ENCODE peak calls at places on chromosomes 6 and 20, in eight cellular contexts. I is nephron progenitor cell; W is fibroblast of lung; L is CD8-positive, alpha-beta T cell; F is endothelial cell; J is HL-60; P is body of pancreas; H is fibroblast of pulmonary artery. X is an unnamed sample.

GRCh38 chr6:130019796-130020105 is 1.4 kb downstream of the L3MBTL3 start:
- DNase-seq in I (no peak), W (no peak), L (no peak), F (peak), J (no peak), P (no peak), H (no peak), X (no peak)

GRCh38 chr6:166855416-166855815 is 100.9 kb downstream of the RNASET2 start:
- DNase-seq in I (no peak), W (no peak), L (no peak), F (no peak), J (peak), P (no peak), H (no peak), X (no peak)

GRCh38 chr20:24961384-24962181 is 12.5 kb downstream of the CST7 start:
- DNase-seq in I (no peak), W (no peak), L (no peak), F (no peak), J (no peak), P (no peak), H (no peak), X (no peak)

GRCh38 chr6:10555625-10556309 is 34.6 kb downstream of the GCNT2 start:
- DNase-seq in I (peak), W (peak), L (no peak), F (peak), J (no peak), P (peak), H (peak), X (no peak)

GRCh38 chr20:17612287-17612974 is 42.6 kb downstream of the DSTN start:
- DNase-seq in I (no peak), W (peak), L (peak), F (no peak), J (no peak), P (no peak), H (peak), X (no peak)

GRCh38 chr6:152642578-152643375 is 5.6 kb upstream of the SYNE1 start:
- DNase-seq in I (peak), W (peak), L (peak), F (peak), J (peak), P (peak), H (peak), X (peak)

GRCh38 chr6:105601541-105602174 is 198.8 kb upstream of the PREP start:
- DNase-seq in I (no peak), W (peak), L (no peak), F (no peak), J (peak), P (peak), H (peak), X (no peak)

GRCh38 chr6:11222385-11223277 is 9.8 kb downstream of the NEDD9 start:
- DNase-seq in I (no peak), W (no peak), L (no peak), F (no peak), J (no peak), P (no peak), H (peak), X (no peak)

GRCh38 chr6:129006685-129007514 is 124.0 kb downstream of the LAMA2 start:
- DNase-seq in I (no peak), W (no peak), L (no peak), F (peak), J (no peak), P (no peak), H (peak), X (no peak)

GRCh38 chr20:20480689-20481088 is 112.8 kb downstream of the INSM1 start:
- DNase-seq in I (no peak), W (peak), L (no peak), F (no peak), J (peak), P (no peak), H (peak), X (no peak)

GRCh38 chr6:123804771-123805540 is 1.3 kb downstream of the NKAIN2 start:
- DNase-seq in I (no peak), W (no peak), L (no peak), F (no peak), J (no peak), P (no peak), H (no peak), X (no peak)

GRCh38 chr6:112683926-112684325 is 336.8 kb downstream of the RFPL4B start:
- DNase-seq in I (no peak), W (peak), L (no peak), F (no peak), J (no peak), P (no peak), H (peak), X (no peak)

GRCh38 chr6:137868721-137869631 is 1.9 kb downstream of the TNFAIP3 start:
- DNase-seq in I (no peak), W (no peak), L (no peak), F (no peak), J (no peak), P (no peak), H (no peak), X (peak)

GRCh38 chr6:11613858-11614257 is 76.3 kb downstream of the TMEM170B start:
- DNase-seq in I (no peak), W (peak), L (no peak), F (no peak), J (no peak), P (no peak), H (peak), X (no peak)

GRCh38 chr20:61835791-61836350 is 229.8 kb downstream of the TAF4 start:
- DNase-seq in I (no peak), W (no peak), L (no peak), F (no peak), J (no peak), P (no peak), H (no peak), X (no peak)

GRCh38 chr6:69957990-69958559 is 91.7 kb downstream of the COL19A1 start:
- DNase-seq in I (no peak), W (peak), L (no peak), F (no peak), J (no peak), P (no peak), H (peak), X (no peak)

GRCh38 chr6:109290143-109290931 is 91.9 kb downstream of the CD164 start:
- DNase-seq in I (no peak), W (no peak), L (no peak), F (no peak), J (no peak), P (no peak), H (no peak), X (no peak)

GRCh38 chr6:23180504-23181293 is 611.3 kb downstream of the HDGFL1 start:
- DNase-seq in I (no peak), W (peak), L (no peak), F (no peak), J (no peak), P (peak), H (peak), X (no peak)

GRCh38 chr6:108570518-108570917 is 9.8 kb downstream of the FOXO3 start:
- DNase-seq in I (no peak), W (no peak), L (no peak), F (no peak), J (no peak), P (no peak), H (no peak), X (no peak)

GRCh38 chr20:44126445-44126844 is 60.5 kb downstream of the JPH2 start:
- DNase-seq in I (no peak), W (no peak), L (no peak), F (no peak), J (no peak), P (no peak), H (no peak), X (no peak)

GRCh38 chr20:49989234-49990065 is 6.7 kb downstream of the SNAI1 start:
- DNase-seq in I (peak), W (peak), L (no peak), F (peak), J (no peak), P (peak), H (peak), X (no peak)

GRCh38 chr6:147906361-147906760 is 397.9 kb downstream of the SAMD5 start:
- DNase-seq in I (no peak), W (peak), L (no peak), F (no peak), J (no peak), P (no peak), H (no peak), X (no peak)

GRCh38 chr6:108247965-108248536 is 12.8 kb downstream of the SNX3 start:
- DNase-seq in I (no peak), W (no peak), L (no peak), F (no peak), J (no peak), P (no peak), H (no peak), X (no peak)

GRCh38 chr6:13575377-13575775 is 975 bp downstream of the SIRT5 start:
- DNase-seq in I (no peak), W (no peak), L (peak), F (no peak), J (no peak), P (no peak), H (no peak), X (peak)

GRCh38 chr6:133377219-133377618 is 136.1 kb downstream of the EYA4 start:
- DNase-seq in I (no peak), W (no peak), L (no peak), F (no peak), J (no peak), P (no peak), H (no peak), X (no peak)

GRCh38 chr6:18327621-18328548 is 59.3 kb upstream of the RNF144B start:
- DNase-seq in I (no peak), W (no peak), L (no peak), F (no peak), J (no peak), P (peak), H (peak), X (no peak)

GRCh38 chr20:44324343-44324742 is 12.5 kb upstream of the R3HDML start:
- DNase-seq in I (no peak), W (no peak), L (no peak), F (no peak), J (no peak), P (no peak), H (no peak), X (no peak)

GRCh38 chr6:133559926-133560325 is 318.8 kb downstream of the EYA4 start:
- DNase-seq in I (no peak), W (no peak), L (no peak), F (no peak), J (no peak), P (no peak), H (no peak), X (no peak)

GRCh38 chr6:2989332-2990178 is 10.1 kb upstream of the NQO2 start:
- DNase-seq in I (peak), W (peak), L (peak), F (peak), J (peak), P (peak), H (peak), X (peak)

GRCh38 chr20:931401-931800 is 15.3 kb upstream of the ANGPT4 start:
- DNase-seq in I (no peak), W (no peak), L (no peak), F (no peak), J (no peak), P (no peak), H (no peak), X (no peak)

GRCh38 chr6:110720066-110720465 is 95.2 kb downstream of the CDK19 start:
- DNase-seq in I (no peak), W (no peak), L (no peak), F (no peak), J (no peak), P (no peak), H (no peak), X (no peak)

GRCh38 chr20:44173116-44173515 is 13.9 kb downstream of the JPH2 start:
- DNase-seq in I (no peak), W (no peak), L (no peak), F (no peak), J (no peak), P (no peak), H (no peak), X (no peak)

GRCh38 chr6:115932481-115932880 is 128.2 kb downstream of the FRK start:
- DNase-seq in I (no peak), W (peak), L (no peak), F (no peak), J (no peak), P (no peak), H (no peak), X (no peak)

GRCh38 chr20:35511814-35512420 is 17.5 kb downstream of the C20orf173 start:
- DNase-seq in I (no peak), W (peak), L (no peak), F (peak), J (no peak), P (no peak), H (peak), X (peak)

GRCh38 chr6:117188627-117189201 is 76.6 kb upstream of the VGLL2 start:
- DNase-seq in I (no peak), W (no peak), L (no peak), F (no peak), J (no peak), P (no peak), H (no peak), X (no peak)

GRCh38 chr6:7119272-7119801 is 11.6 kb downstream of the RREB1 start:
- DNase-seq in I (no peak), W (no peak), L (no peak), F (no peak), J (no peak), P (no peak), H (no peak), X (no peak)

GRCh38 chr6:43860285-43860684 is 90.3 kb downstream of the VEGFA start:
- DNase-seq in I (no peak), W (peak), L (no peak), F (no peak), J (no peak), P (peak), H (no peak), X (no peak)

GRCh38 chr6:32692019-32692418 is 25.6 kb upstream of the HLA-DQB1 start:
- DNase-seq in I (peak), W (no peak), L (peak), F (peak), J (no peak), P (peak), H (peak), X (peak)
- TF ChIP-seq CTCF in I (peak), W (no peak), L (peak), F (no peak), J (no peak), P (no peak), H (peak), X (peak)

GRCh38 chr6:158783851-158784250 is 35.3 kb downstream of the EZR start:
- DNase-seq in I (no peak), W (no peak), L (peak), F (no peak), J (no peak), P (no peak), H (no peak), X (no peak)

GRCh38 chr6:158783167-158783450 is 36.1 kb downstream of the EZR start:
- DNase-seq in I (no peak), W (no peak), L (peak), F (no peak), J (no peak), P (no peak), H (no peak), X (no peak)

GRCh38 chr6:158780963-158781691 is 38.0 kb downstream of the EZR start:
- DNase-seq in I (no peak), W (no peak), L (no peak), F (no peak), J (no peak), P (peak), H (no peak), X (no peak)

GRCh38 chr6:158781692-158782373 is 37.3 kb downstream of the EZR start:
- DNase-seq in I (no peak), W (no peak), L (peak), F (no peak), J (no peak), P (no peak), H (no peak), X (no peak)

DNA sequence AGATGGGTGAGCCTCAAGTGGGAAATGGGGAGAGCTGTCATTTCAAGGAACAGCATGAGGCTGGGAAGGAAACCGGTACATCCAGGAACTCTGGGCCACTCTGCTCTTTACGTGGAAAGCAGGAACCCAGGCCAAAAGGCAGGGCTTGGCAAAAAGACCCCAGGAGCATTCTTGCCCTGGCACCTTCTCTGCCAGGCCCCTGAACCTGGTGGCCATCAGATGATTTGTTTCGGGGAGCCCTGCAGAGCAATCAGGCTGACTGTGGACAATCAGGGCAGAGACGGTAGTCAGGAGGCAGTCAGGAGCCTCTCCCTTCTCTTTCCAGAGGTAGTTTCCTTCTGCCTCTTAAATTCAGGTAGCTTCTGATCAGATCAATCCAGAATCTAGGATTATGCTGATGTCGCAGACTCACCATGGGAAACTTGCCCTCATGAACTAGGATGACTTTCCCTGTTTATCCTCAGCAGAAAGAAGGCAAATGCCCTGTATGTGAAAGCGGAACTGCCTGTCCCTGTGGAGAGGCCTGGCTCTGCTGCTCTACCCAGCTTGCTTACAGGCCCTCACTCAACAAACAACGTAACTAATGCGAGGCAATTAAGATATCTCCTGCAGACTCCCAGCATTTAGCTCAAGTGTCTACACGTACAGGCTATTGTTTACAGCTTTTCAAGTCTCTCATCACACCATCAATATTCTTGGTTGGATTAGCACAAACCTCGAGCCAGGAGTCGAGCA is 36.6 kb downstream of the EZR start:
- DNase-seq in I (no peak), W (no peak), L (peak), F (no peak), J (no peak), P (no peak), H (no peak), X (no peak)
- TF ChIP-seq CTCF in I (no peak), W (no peak), L (no peak), F (no peak), J (no peak), P (no peak), H (no peak), X (no peak)

GRCh38 chr6:34246249-34246562 is 2.6 kb downstream of the SMIM29 start:
- DNase-seq in I (no peak), W (no peak), L (no peak), F (no peak), J (no peak), P (no peak), H (no peak), X (no peak)

GRCh38 chr6:34243131-34243771 is 5.6 kb downstream of the SMIM29 start:
- DNase-seq in I (no peak), W (peak), L (no peak), F (no peak), J (no peak), P (no peak), H (peak), X (no peak)

GRCh38 chr6:34246563-34247391 is 2.0 kb downstream of the SMIM29 start:
- DNase-seq in I (peak), W (no peak), L (peak), F (peak), J (no peak), P (no peak), H (no peak), X (peak)

GRCh38 chr6:34242252-34243130 is 5.8 kb downstream of the HMGA1 start:
- DNase-seq in I (no peak), W (no peak), L (no peak), F (no peak), J (no peak), P (no peak), H (no peak), X (no peak)

DNA sequence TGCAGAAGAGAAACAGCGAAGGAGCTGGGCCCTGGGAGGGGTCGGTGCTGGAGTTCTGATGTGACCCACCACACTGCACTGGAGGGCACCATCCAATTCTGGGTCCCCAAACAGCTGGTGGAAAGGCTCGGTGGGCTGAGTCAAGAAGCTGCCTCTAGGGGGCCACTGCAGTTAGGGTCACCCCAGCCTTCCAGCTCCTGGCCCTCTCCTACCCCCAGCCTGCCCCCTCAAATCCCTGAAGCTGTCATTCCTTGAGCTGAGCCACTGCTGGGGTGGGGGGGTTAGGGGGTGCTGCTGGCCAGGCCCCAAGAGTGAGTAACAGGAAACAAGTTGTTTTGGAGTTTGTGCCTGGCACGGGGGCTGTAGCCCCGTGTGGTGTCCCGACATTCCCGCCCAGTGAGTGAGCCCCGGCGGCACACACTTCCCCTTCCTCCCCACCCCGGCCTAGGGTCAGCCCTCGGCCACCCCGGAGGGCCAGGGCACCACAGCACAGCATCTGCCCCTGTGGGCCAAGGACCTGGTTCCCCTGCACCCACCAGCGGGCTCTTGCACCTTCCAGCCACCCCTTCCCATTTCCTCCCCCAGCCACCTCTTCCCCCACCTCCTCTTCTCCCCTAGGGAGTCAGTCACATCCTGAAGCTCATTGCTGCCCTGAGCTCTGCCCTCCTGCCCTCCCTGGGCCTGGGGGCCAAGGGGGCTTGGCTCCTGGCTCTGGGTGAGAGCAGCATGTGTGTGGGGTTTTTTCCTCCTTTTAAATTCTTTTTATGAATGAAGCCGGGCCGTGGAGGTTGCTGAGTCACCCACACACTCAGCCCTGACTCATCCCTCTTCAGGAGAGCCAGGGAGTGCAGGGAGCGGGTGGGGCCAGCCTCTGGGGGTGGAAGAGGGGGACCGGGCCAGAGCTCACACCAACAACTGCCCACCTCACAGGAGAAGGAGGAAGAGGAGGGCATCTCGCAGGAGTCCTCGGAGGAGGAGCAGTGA is 4.6 kb downstream of the SMIM29 start:
- DNase-seq in I (no peak), W (peak), L (peak), F (no peak), J (no peak), P (peak), H (peak), X (no peak)
- TF ChIP-seq CTCF in I (peak), W (peak), L (no peak), F (peak), J (peak), P (no peak), H (peak), X (peak)

DNA sequence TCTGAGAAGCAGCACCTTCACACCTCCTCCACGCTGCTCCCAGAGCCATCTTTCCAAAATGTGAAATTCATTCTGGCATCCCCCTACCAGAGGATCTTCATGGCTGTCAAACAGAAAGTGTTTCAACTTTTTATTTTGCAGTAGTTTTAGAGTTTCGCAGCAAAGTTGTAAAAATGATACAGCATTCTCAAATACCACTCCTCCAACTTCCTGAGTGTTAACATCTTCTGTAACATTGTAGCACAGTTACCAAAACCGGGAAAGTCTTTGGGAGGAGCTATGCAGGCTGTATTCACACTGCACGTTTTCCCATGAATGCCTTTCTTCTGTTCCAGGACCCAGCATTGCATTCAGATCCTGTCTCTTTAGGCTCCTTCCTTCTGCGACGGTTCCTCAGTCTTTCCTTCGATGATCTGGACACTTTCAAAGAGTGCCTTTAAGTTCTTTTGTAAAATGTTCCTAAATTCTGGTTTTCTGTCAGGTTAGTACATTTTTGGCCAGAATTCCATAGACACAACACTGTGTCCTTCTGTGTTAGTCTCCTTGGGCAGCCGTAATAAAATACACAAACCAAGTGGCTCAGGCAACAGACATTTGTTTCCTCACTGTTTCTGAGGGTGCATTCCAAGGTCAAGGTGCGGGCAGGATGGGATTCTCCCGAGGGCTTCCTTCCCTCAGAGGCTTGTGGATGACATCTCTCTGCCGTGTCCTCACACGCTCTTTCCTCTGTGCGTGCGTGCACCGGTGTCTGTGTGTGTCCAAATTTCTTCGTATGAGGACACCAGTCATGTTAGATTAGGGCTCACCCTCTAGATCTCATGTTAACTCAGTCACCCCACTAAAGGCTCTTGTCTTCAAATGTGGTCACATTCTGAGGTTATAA is 30.3 kb downstream of the CDYL start:
- DNase-seq in I (no peak), W (no peak), L (no peak), F (no peak), J (no peak), P (no peak), H (no peak), X (no peak)
- TF ChIP-seq CTCF in I (no peak), W (no peak), L (no peak), F (no peak), J (no peak), P (no peak), H (no peak), X (no peak)

X was measured in DND-41.